ENCODE peak calls at places on chromosomes 2 and 18, in four cellular contexts. One of them, this sample, is unnamed.
A peak's percentile ranks its signal among the peaks of the same experiment; 100 is the strongest.

GRCh38 chr18:22691988-22692710 is 241.0 kb upstream of the RBBP8 start:
- DNase-seq in AG10803: peak; percentile 97
- DNase-seq in left ventricle myocardium inferior: no peak
- DNase-seq in tibial nerve: no peak
- DNase-seq in this sample: no peak

GRCh38 chr2:144703852-144704324 is 184.0 kb upstream of the ZEB2 start:
- DNase-seq in tibial nerve: peak; percentile 56
- DNase-seq in left ventricle myocardium inferior: no peak
- DNase-seq in AG10803: peak; percentile 74
- DNase-seq in this sample: no peak

GRCh38 chr18:4433762-4434161 is 21.3 kb downstream of the DLGAP1 start:
- DNase-seq in AG10803: no peak
- DNase-seq in left ventricle myocardium inferior: no peak
- DNase-seq in tibial nerve: no peak
- DNase-seq in this sample: no peak

GRCh38 chr2:238305092-238305862 is 15.0 kb upstream of the TRAF3IP1 start:
- DNase-seq in AG10803: no peak
- DNase-seq in tibial nerve: no peak
- DNase-seq in left ventricle myocardium inferior: no peak
- DNase-seq in this sample: no peak

GRCh38 chr18:62644773-62645172 is 70.6 kb upstream of the PHLPP1 start:
- DNase-seq in tibial nerve: no peak
- DNase-seq in left ventricle myocardium inferior: no peak
- DNase-seq in AG10803: no peak
- DNase-seq in this sample: no peak

GRCh38 chr2:109129356-109129920 is 433 bp downstream of the SH3RF3 start:
- DNase-seq in left ventricle myocardium inferior: peak; percentile 44
- DNase-seq in AG10803: peak; percentile 42
- DNase-seq in tibial nerve: no peak
- DNase-seq in this sample: no peak

GRCh38 chr2:233094614-233095013 is 34.5 kb downstream of the INPP5D start:
- DNase-seq in left ventricle myocardium inferior: no peak
- DNase-seq in tibial nerve: no peak
- DNase-seq in AG10803: no peak
- DNase-seq in this sample: no peak

GRCh38 chr2:119544075-119545031 is at the start of gene CFAP221:
- DNase-seq in left ventricle myocardium inferior: peak; percentile 73
- DNase-seq in tibial nerve: peak; percentile 34
- DNase-seq in AG10803: peak; percentile 49
- DNase-seq in this sample: peak; percentile 63

GRCh38 chr2:120358734-120359465 is 13.0 kb downstream of the INHBB start:
- DNase-seq in tibial nerve: no peak
- DNase-seq in AG10803: no peak
- DNase-seq in left ventricle myocardium inferior: no peak
- DNase-seq in this sample: no peak

GRCh38 chr2:67917332-67918054 is 145.3 kb downstream of the C1D start:
- DNase-seq in AG10803: peak; percentile 99
- DNase-seq in left ventricle myocardium inferior: no peak
- DNase-seq in tibial nerve: no peak
- DNase-seq in this sample: no peak

GRCh38 chr18:70380915-70381896 is 92.4 kb downstream of the SOCS6 start:
- DNase-seq in AG10803: no peak
- DNase-seq in left ventricle myocardium inferior: no peak
- DNase-seq in tibial nerve: no peak
- DNase-seq in this sample: no peak

GRCh38 chr2:898319-898718 is 52.3 kb upstream of the SNTG2 start:
- DNase-seq in left ventricle myocardium inferior: no peak
- DNase-seq in tibial nerve: no peak
- DNase-seq in AG10803: no peak
- DNase-seq in this sample: no peak

GRCh38 chr18:43587538-43588153 is 310.4 kb upstream of the SYT4 start:
- DNase-seq in AG10803: peak; percentile 45
- DNase-seq in tibial nerve: peak; percentile 15
- DNase-seq in left ventricle myocardium inferior: no peak
- DNase-seq in this sample: no peak

GRCh38 chr2:55511508-55512124 is 7.9 kb upstream of the CFAP36 start:
- DNase-seq in tibial nerve: no peak
- DNase-seq in AG10803: peak; percentile 47
- DNase-seq in left ventricle myocardium inferior: no peak
- DNase-seq in this sample: no peak

GRCh38 chr18:75140296-75140695 is 68.6 kb downstream of the PTGR3 start:
- DNase-seq in AG10803: no peak
- DNase-seq in tibial nerve: no peak
- DNase-seq in left ventricle myocardium inferior: no peak
- DNase-seq in this sample: no peak

GRCh38 chr2:122736279-122736678 is 980.8 kb downstream of the TSN start:
- DNase-seq in AG10803: peak; percentile 3
- DNase-seq in left ventricle myocardium inferior: no peak
- DNase-seq in tibial nerve: no peak
- DNase-seq in this sample: no peak

GRCh38 chr2:25362564-25363145 is 20.9 kb upstream of the DNMT3A start:
- DNase-seq in tibial nerve: peak; percentile 31
- DNase-seq in left ventricle myocardium inferior: no peak
- DNase-seq in AG10803: no peak
- DNase-seq in this sample: no peak

GRCh38 chr18:55433140-55433539 is 154.9 kb downstream of the TCF4 start:
- DNase-seq in tibial nerve: no peak
- DNase-seq in left ventricle myocardium inferior: no peak
- DNase-seq in AG10803: no peak
- DNase-seq in this sample: no peak

GRCh38 chr2:128467321-128467901 is 148.7 kb upstream of the HS6ST1 start:
- DNase-seq in tibial nerve: no peak
- DNase-seq in AG10803: no peak
- DNase-seq in left ventricle myocardium inferior: peak; percentile 76
- DNase-seq in this sample: no peak

GRCh38 chr18:55589625-55590291 is 1.8 kb upstream of the TCF4 start:
- DNase-seq in left ventricle myocardium inferior: peak; percentile 98
- DNase-seq in AG10803: peak; percentile 97
- DNase-seq in tibial nerve: peak; percentile 96
- DNase-seq in this sample: peak; percentile 88

GRCh38 chr2:190343170-190343499 is 254 bp upstream of the INPP1 start:
- DNase-seq in AG10803: no peak
- DNase-seq in tibial nerve: no peak
- DNase-seq in left ventricle myocardium inferior: no peak
- DNase-seq in this sample: no peak

GRCh38 chr2:159497256-159497655 is 119.1 kb downstream of the BAZ2B start:
- DNase-seq in left ventricle myocardium inferior: no peak
- DNase-seq in AG10803: peak; percentile 79
- DNase-seq in tibial nerve: peak; percentile 4
- DNase-seq in this sample: no peak

GRCh38 chr2:70070557-70071268 is 16.6 kb upstream of the PCBP1 start:
- DNase-seq in AG10803: peak; percentile 88
- DNase-seq in tibial nerve: peak; percentile 64
- DNase-seq in left ventricle myocardium inferior: peak; percentile 31
- DNase-seq in this sample: peak; percentile 27

GRCh38 chr2:219269362-219270054 is 9.7 kb upstream of the DNAJB2 start:
- DNase-seq in AG10803: no peak
- DNase-seq in tibial nerve: no peak
- DNase-seq in left ventricle myocardium inferior: no peak
- DNase-seq in this sample: no peak

GRCh38 chr2:180219471-180219870 is 212.4 kb upstream of the CWC22 start:
- DNase-seq in left ventricle myocardium inferior: no peak
- DNase-seq in tibial nerve: no peak
- DNase-seq in AG10803: peak; percentile 90
- DNase-seq in this sample: no peak

GRCh38 chr2:161414385-161415040 is 1.6 kb upstream of the TBR1 start:
- DNase-seq in AG10803: peak; percentile 12
- DNase-seq in tibial nerve: no peak
- DNase-seq in left ventricle myocardium inferior: no peak
- DNase-seq in this sample: peak; percentile 43

GRCh38 chr2:230921806-230922595 is 3.0 kb downstream of the GPR55 start:
- DNase-seq in left ventricle myocardium inferior: no peak
- DNase-seq in tibial nerve: no peak
- DNase-seq in AG10803: no peak
- DNase-seq in this sample: no peak

GRCh38 chr2:10678225-10678624 is 11.6 kb downstream of the NOL10 start:
- DNase-seq in tibial nerve: no peak
- DNase-seq in AG10803: no peak
- DNase-seq in left ventricle myocardium inferior: no peak
- DNase-seq in this sample: no peak

GRCh38 chr2:232974431-232974830 is 38.6 kb downstream of the NGEF start:
- DNase-seq in left ventricle myocardium inferior: no peak
- DNase-seq in AG10803: no peak
- DNase-seq in tibial nerve: no peak
- DNase-seq in this sample: no peak

GRCh38 chr2:36359006-36359580 is 3.5 kb downstream of the CRIM1 start:
- DNase-seq in tibial nerve: no peak
- DNase-seq in AG10803: no peak
- DNase-seq in left ventricle myocardium inferior: no peak
- DNase-seq in this sample: no peak
- TF ChIP-seq CTCF in tibial nerve: peak; percentile 12
- TF ChIP-seq CTCF in AG10803: peak; percentile 56
- TF ChIP-seq CTCF in left ventricle myocardium inferior: peak; percentile 39
- TF ChIP-seq CTCF in this sample: peak; percentile 54

GRCh38 chr2:45851576-45852304 is 200.3 kb downstream of the PRKCE start:
- DNase-seq in AG10803: peak; percentile 86
- DNase-seq in left ventricle myocardium inferior: no peak
- DNase-seq in tibial nerve: no peak
- DNase-seq in this sample: no peak

GRCh38 chr2:45850558-45850957 is 199.1 kb downstream of the PRKCE start:
- DNase-seq in tibial nerve: no peak
- DNase-seq in AG10803: no peak
- DNase-seq in left ventricle myocardium inferior: no peak
- DNase-seq in this sample: no peak

GRCh38 chr2:45855374-45855773 is 203.9 kb downstream of the PRKCE start:
- DNase-seq in tibial nerve: no peak
- DNase-seq in left ventricle myocardium inferior: no peak
- DNase-seq in AG10803: peak; percentile 75
- DNase-seq in this sample: no peak

GRCh38 chr2:45851111-45851510 is 199.6 kb downstream of the PRKCE start:
- DNase-seq in left ventricle myocardium inferior: no peak
- DNase-seq in tibial nerve: no peak
- DNase-seq in AG10803: no peak
- DNase-seq in this sample: no peak

GRCh38 chr2:45852450-45853150 is 201.1 kb downstream of the PRKCE start:
- DNase-seq in AG10803: no peak
- DNase-seq in tibial nerve: no peak
- DNase-seq in left ventricle myocardium inferior: no peak
- DNase-seq in this sample: no peak
- TF ChIP-seq CTCF in AG10803: no peak
- TF ChIP-seq CTCF in tibial nerve: no peak
- TF ChIP-seq CTCF in left ventricle myocardium inferior: no peak
- TF ChIP-seq CTCF in this sample: no peak

GRCh38 chr2:191869178-191869577 is 22.3 kb upstream of the CAVIN2 start:
- DNase-seq in tibial nerve: no peak
- DNase-seq in AG10803: no peak
- DNase-seq in left ventricle myocardium inferior: no peak
- DNase-seq in this sample: no peak
- TF ChIP-seq CTCF in tibial nerve: no peak
- TF ChIP-seq CTCF in AG10803: peak; percentile 39
- TF ChIP-seq CTCF in left ventricle myocardium inferior: peak; percentile 26
- TF ChIP-seq CTCF in this sample: peak; percentile 58

GRCh38 chr2:170967553-170967952 is 38.5 kb downstream of the GORASP2 start:
- DNase-seq in left ventricle myocardium inferior: no peak
- DNase-seq in AG10803: no peak
- DNase-seq in tibial nerve: no peak
- DNase-seq in this sample: no peak

GRCh38 chr2:170968205-170969003 is 39.4 kb downstream of the GORASP2 start:
- DNase-seq in left ventricle myocardium inferior: no peak
- DNase-seq in AG10803: no peak
- DNase-seq in tibial nerve: no peak
- DNase-seq in this sample: no peak

GRCh38 chr2:170969030-170969429 is 40.0 kb downstream of the GORASP2 start:
- DNase-seq in left ventricle myocardium inferior: no peak
- DNase-seq in tibial nerve: no peak
- DNase-seq in AG10803: no peak
- DNase-seq in this sample: no peak

GRCh38 chr2:170965446-170966225 is 36.6 kb downstream of the GORASP2 start:
- DNase-seq in left ventricle myocardium inferior: no peak
- DNase-seq in tibial nerve: no peak
- DNase-seq in AG10803: no peak
- DNase-seq in this sample: no peak

GRCh38 chr2:170966648-170967396 is 37.8 kb downstream of the GORASP2 start:
- DNase-seq in left ventricle myocardium inferior: no peak
- DNase-seq in tibial nerve: no peak
- DNase-seq in AG10803: no peak
- DNase-seq in this sample: no peak
- TF ChIP-seq CTCF in left ventricle myocardium inferior: no peak
- TF ChIP-seq CTCF in tibial nerve: peak; percentile 4
- TF ChIP-seq CTCF in AG10803: peak; percentile 8
- TF ChIP-seq CTCF in this sample: peak; percentile 40

DNA sequence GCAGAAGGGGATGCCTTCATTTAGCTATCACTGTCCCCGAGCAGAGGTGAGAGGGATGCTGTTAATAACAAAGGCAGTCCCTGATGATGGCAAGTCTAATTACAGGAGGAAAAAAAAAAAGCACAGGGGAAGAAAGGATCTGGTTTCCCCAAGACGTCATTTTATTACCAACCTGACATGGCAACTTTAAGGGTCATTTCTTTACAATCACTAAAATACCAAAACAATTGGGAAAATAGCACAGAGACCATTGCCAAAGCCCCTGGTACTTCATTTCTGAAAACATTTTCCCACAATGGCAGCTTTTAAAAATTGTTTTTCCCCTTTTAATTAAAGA is 337.9 kb upstream of the FIGN start:
- DNase-seq in left ventricle myocardium inferior: no peak
- DNase-seq in AG10803: no peak
- DNase-seq in tibial nerve: no peak
- DNase-seq in this sample: no peak
- TF ChIP-seq CTCF in left ventricle myocardium inferior: no peak
- TF ChIP-seq CTCF in AG10803: no peak
- TF ChIP-seq CTCF in tibial nerve: no peak
- TF ChIP-seq CTCF in this sample: no peak

GRCh38 chr2:73920577-73921545 is 5.8 kb upstream of the DGUOK start:
- DNase-seq in tibial nerve: no peak
- DNase-seq in left ventricle myocardium inferior: no peak
- DNase-seq in AG10803: no peak
- DNase-seq in this sample: no peak
- TF ChIP-seq CTCF in tibial nerve: no peak
- TF ChIP-seq CTCF in left ventricle myocardium inferior: peak; percentile 45
- TF ChIP-seq CTCF in AG10803: peak; percentile 18
- TF ChIP-seq CTCF in this sample: peak; percentile 28

GRCh38 chr2:19667536-19667949 is 234.2 kb downstream of the TTC32 start:
- DNase-seq in left ventricle myocardium inferior: no peak
- DNase-seq in AG10803: no peak
- DNase-seq in tibial nerve: no peak
- DNase-seq in this sample: no peak
- TF ChIP-seq CTCF in left ventricle myocardium inferior: no peak
- TF ChIP-seq CTCF in AG10803: no peak
- TF ChIP-seq CTCF in tibial nerve: no peak
- TF ChIP-seq CTCF in this sample: no peak

GRCh38 chr2:64888591-64889309 is 100.4 kb upstream of the SLC1A4 start:
- DNase-seq in AG10803: peak; percentile 62
- DNase-seq in left ventricle myocardium inferior: no peak
- DNase-seq in tibial nerve: no peak
- DNase-seq in this sample: no peak
- TF ChIP-seq CTCF in AG10803: peak; percentile 62
- TF ChIP-seq CTCF in left ventricle myocardium inferior: peak; percentile 20
- TF ChIP-seq CTCF in tibial nerve: no peak
- TF ChIP-seq CTCF in this sample: peak; percentile 19

DNA sequence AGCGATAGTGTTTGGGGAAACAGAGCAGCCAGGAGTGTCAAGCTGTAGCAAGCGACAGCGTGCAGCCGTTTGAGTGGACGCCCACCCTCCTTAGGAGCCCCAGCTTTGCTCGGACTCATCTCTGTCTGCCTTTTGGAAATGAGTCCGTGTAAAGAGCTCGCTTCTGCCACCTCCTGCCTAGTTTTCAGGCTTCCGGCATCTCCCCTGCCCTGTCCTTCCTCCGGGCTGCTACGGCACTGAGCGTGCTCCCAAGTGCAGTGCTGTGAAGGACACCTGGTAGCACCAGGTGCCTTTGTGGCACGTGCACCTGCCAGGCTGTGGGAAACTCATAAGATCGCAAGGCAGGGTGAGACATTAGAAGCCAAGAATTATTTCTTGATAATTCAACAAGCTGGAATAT is 117.1 kb downstream of the RNF144A start:
- DNase-seq in left ventricle myocardium inferior: no peak
- DNase-seq in tibial nerve: no peak
- DNase-seq in AG10803: no peak
- DNase-seq in this sample: no peak
- TF ChIP-seq CTCF in left ventricle myocardium inferior: peak; percentile 38
- TF ChIP-seq CTCF in tibial nerve: no peak
- TF ChIP-seq CTCF in AG10803: peak; percentile 31
- TF ChIP-seq CTCF in this sample: no peak